ENCODE peak calls at places on chromosomes 6 and 20, in nine cellular contexts. P is BE2C, N is GF-D8, I is left lobe of liver, Q is H9, W is breast epithelium, V is epithelial cell of esophagus, Y is pancreas, D is A172. M is an unnamed sample.

GRCh38 chr6:155646443-155646842 is 190.8 kb upstream of the NOX3 start:
- DNase-seq in I (no peak), D (no peak), P (no peak), V (peak; percentile 2), W (no peak), Q (no peak), Y (no peak), N (no peak), M (no peak)

GRCh38 chr6:133895573-133896343 is 6.8 kb downstream of the TCF21 start:
- DNase-seq in I (no peak), W (no peak), N (no peak), D (no peak), Y (peak; percentile 40), P (no peak), V (no peak), Q (peak; percentile 53), M (no peak)

GRCh38 chr6:19210849-19211590 is 626.1 kb upstream of the ID4 start:
- DNase-seq in Q (peak; percentile 75), D (no peak), W (no peak), N (no peak), P (peak; percentile 35), V (no peak), I (no peak), Y (peak; percentile 26), M (no peak)

GRCh38 chr20:53402233-53403005 is 191.2 kb downstream of the ZNF217 start:
- DNase-seq in Q (no peak), V (no peak), I (no peak), Y (no peak), N (no peak), P (no peak), W (no peak), D (no peak), M (no peak)

GRCh38 chr6:38326837-38327236 is 312.9 kb downstream of the BTBD9 start:
- DNase-seq in Y (no peak), V (no peak), I (no peak), W (no peak), Q (no peak), P (no peak), D (no peak), N (no peak), M (no peak)

GRCh38 chr20:2750343-2751251 is 49.8 kb downstream of the CPXM1 start:
- DNase-seq in P (no peak), Y (peak; percentile 75), I (peak; percentile 59), V (peak; percentile 46), D (no peak), W (no peak), N (peak; percentile 51), Q (peak; percentile 71), M (no peak)

GRCh38 chr6:156846845-156847599 is 69.8 kb downstream of the ARID1B start:
- DNase-seq in W (no peak), Q (no peak), V (no peak), N (no peak), Y (no peak), P (no peak), I (no peak), D (no peak), M (no peak)

GRCh38 chr6:73234732-73235131 is 9.4 kb upstream of the KHDC1L start:
- DNase-seq in P (no peak), V (peak; percentile 92), N (no peak), W (no peak), Q (no peak), I (no peak), D (no peak), Y (no peak), M (peak; percentile 2)

GRCh38 chr6:28443112-28443773 is at the start of gene ZSCAN23:
- DNase-seq in I (no peak), N (peak; percentile 80), V (peak; percentile 90), Q (peak; percentile 90), W (peak; percentile 58), P (peak; percentile 84), Y (peak; percentile 69), D (peak; percentile 82), M (peak; percentile 66)

GRCh38 chr6:133948472-133948871 is 4.6 kb upstream of the TBPL1 start:
- DNase-seq in Y (no peak), W (no peak), D (no peak), V (no peak), P (peak; percentile 58), N (no peak), I (no peak), Q (no peak), M (no peak)

GRCh38 chr6:34514112-34514511 is 42.0 kb downstream of the SPDEF start:
- DNase-seq in I (no peak), D (no peak), Q (no peak), V (no peak), P (no peak), W (no peak), N (no peak), Y (no peak), M (no peak)

GRCh38 chr6:141169419-141169818 is 963.3 kb upstream of the GJE1 start:
- DNase-seq in N (no peak), D (peak; percentile 2), V (no peak), W (no peak), Q (no peak), I (no peak), Y (no peak), P (no peak), M (peak; percentile 55)

M was measured in amniotic stem cell.